ENCODE peak calls at places on chromosomes 16 and 17, in six cellular contexts. O is astrocyte of the spinal cord, T is brain microvascular endothelial cell, G is head of caudate nucleus, Y is lower lobe of right lung, K is AG20443. C is an unnamed sample.

GRCh38 chr17:30274887-30275286 is 16.9 kb downstream of the BLMH start:
- DNase-seq in O (no peak), T (no peak), G (no peak), Y (no peak), K (no peak), C (no peak)

GRCh38 chr17:63768433-63768832 is 5.0 kb downstream of the CCDC47 start:
- DNase-seq in O (no peak), T (no peak), G (no peak), Y (no peak), K (no peak), C (no peak)

GRCh38 chr17:55654015-55654414 is 68.6 kb downstream of the TMEM100 start:
- DNase-seq in O (no peak), T (no peak), G (no peak), Y (no peak), K (no peak), C (no peak)

GRCh38 chr16:9484436-9484835 is 393.0 kb downstream of the HAPSTR1 start:
- DNase-seq in O (no peak), T (no peak), G (no peak), Y (no peak), K (no peak), C (no peak)

GRCh38 chr16:56734429-56734828 is 4.5 kb downstream of the NUP93 start:
- DNase-seq in O (no peak), T (no peak), G (no peak), Y (no peak), K (no peak), C (no peak)

GRCh38 chr16:87056551-87056950 is 260.6 kb downstream of the C16orf95 start:
- DNase-seq in O (no peak), T (no peak), G (no peak), Y (no peak), K (no peak), C (no peak)

GRCh38 chr16:68381363-68381724 is 67.0 kb downstream of the SMPD3 start:
- DNase-seq in O (no peak), T (no peak), G (no peak), Y (no peak), K (no peak), C (no peak)

GRCh38 chr16:69329369-69330285 is 761 bp downstream of the PDF start:
- DNase-seq in O (peak; percentile 25), T (no peak), G (peak; percentile 41), Y (no peak), K (peak; percentile 49), C (no peak)

GRCh38 chr17:49031965-49032928 is 35.1 kb downstream of the IGF2BP1 start:
- DNase-seq in O (peak; percentile 85), T (peak; percentile 69), G (peak; percentile 33), Y (no peak), K (peak; percentile 90), C (peak; percentile 33)

GRCh38 chr17:2215616-2216364 is 87.8 kb downstream of the SMG6 start:
- DNase-seq in O (peak; percentile 96), T (peak; percentile 91), G (peak; percentile 56), Y (peak; percentile 66), K (peak; percentile 76), C (no peak)

GRCh38 chr17:76529224-76529642 is 8.3 kb downstream of the CYGB start:
- DNase-seq in O (peak; percentile 64), T (peak; percentile 57), G (peak; percentile 53), Y (peak; percentile 80), K (peak; percentile 87), C (no peak)

GRCh38 chr16:57192720-57193486 is 6.8 kb downstream of the RSPRY1 start:
- DNase-seq in O (peak; percentile 75), T (peak; percentile 3), G (no peak), Y (no peak), K (no peak), C (no peak)

GRCh38 chr17:67639997-67640396 is 77.7 kb upstream of the NOL11 start:
- DNase-seq in O (no peak), T (no peak), G (no peak), Y (no peak), K (no peak), C (no peak)

GRCh38 chr17:37701424-37702020 is 43.3 kb downstream of the HNF1B start:
- DNase-seq in O (no peak), T (no peak), G (peak; percentile 11), Y (no peak), K (peak; percentile 43), C (no peak)

GRCh38 chr17:64130559-64131001 is 636 bp upstream of the ERN1 start:
- DNase-seq in O (no peak), T (peak; percentile 60), G (no peak), Y (peak; percentile 61), K (peak; percentile 50), C (no peak)

GRCh38 chr17:77674358-77674757 is 284.1 kb upstream of the TNRC6C start:
- DNase-seq in O (no peak), T (no peak), G (no peak), Y (no peak), K (no peak), C (no peak)

GRCh38 chr17:17570798-17571716 is 20.5 kb downstream of the PEMT start:
- DNase-seq in O (no peak), T (no peak), G (no peak), Y (no peak), K (no peak), C (no peak)

GRCh38 chr16:24539850-24540484 is 601 bp downstream of the RBBP6 start:
- DNase-seq in O (no peak), T (no peak), G (peak; percentile 58), Y (peak; percentile 82), K (peak; percentile 63), C (no peak)

GRCh38 chr16:52466998-52467397 is 79.9 kb downstream of the TOX3 start:
- DNase-seq in O (no peak), T (no peak), G (no peak), Y (no peak), K (no peak), C (no peak)

GRCh38 chr17:45293413-45294211 is 23.2 kb downstream of the MAP3K14 start:
- DNase-seq in O (peak; percentile 91), T (peak; percentile 81), G (peak; percentile 72), Y (peak; percentile 79), K (peak; percentile 89), C (no peak)

GRCh38 chr16:87860553-87861299 is 8.6 kb downstream of the SLC7A5 start:
- DNase-seq in O (peak; percentile 81), T (peak; percentile 80), G (no peak), Y (no peak), K (peak; percentile 53), C (no peak)

GRCh38 chr17:5772720-5773119 is 188.4 kb upstream of the NLRP1 start:
- DNase-seq in O (no peak), T (no peak), G (no peak), Y (no peak), K (no peak), C (no peak)

GRCh38 chr16:57647136-57647875 is 18.9 kb downstream of the ADGRG1 start:
- DNase-seq in O (no peak), T (no peak), G (no peak), Y (no peak), K (no peak), C (no peak)

GRCh38 chr17:56641894-56642293 is 48.4 kb downstream of the NOG start:
- DNase-seq in O (no peak), T (no peak), G (no peak), Y (no peak), K (no peak), C (no peak)

GRCh38 chr17:78133971-78134898 is 3.7 kb downstream of the TMC8 start:
- DNase-seq in O (no peak), T (no peak), G (peak; percentile 72), Y (peak; percentile 80), K (peak; percentile 42), C (no peak)

GRCh38 chr17:19386276-19386863 is 620 bp downstream of the MFAP4 start:
- DNase-seq in O (peak; percentile 74), T (peak; percentile 66), G (no peak), Y (peak; percentile 85), K (peak; percentile 81), C (no peak)

GRCh38 chr17:37743875-37744632 is 805 bp downstream of the HNF1B start:
- DNase-seq in O (no peak), T (no peak), G (no peak), Y (peak; percentile 72), K (no peak), C (no peak)

C was measured in keratinocyte.